ENCODE peak calls at places on chromosomes 16 and 17, in four cellular contexts. G, F, S and U are unnamed samples.

GRCh38 chr17:4533522-4534502 is 21.4 kb downstream of the MYBBP1A start:
- DNase-seq in G (no peak), F (no peak), S (no peak), U (no peak)

GRCh38 chr16:85553436-85554113 is 59.5 kb upstream of the GSE1 start:
- DNase-seq in G (peak), F (peak), S (peak), U (peak)

GRCh38 chr16:80174416-80174815 is 366.4 kb upstream of the DYNLRB2 start:
- DNase-seq in G (peak), F (no peak), S (no peak), U (no peak)

GRCh38 chr16:57273359-57273758 is 11.1 kb downstream of the PLLP start:
- DNase-seq in G (no peak), F (no peak), S (no peak), U (no peak)

GRCh38 chr17:74042744-74043486 is 160.6 kb upstream of the RPL38 start:
- DNase-seq in G (peak), F (no peak), S (no peak), U (no peak)

GRCh38 chr16:85225291-85225690 is 113.0 kb upstream of the CIBAR2 start:
- DNase-seq in G (no peak), F (no peak), S (no peak), U (no peak)

GRCh38 chr16:68514511-68514910 is 24.6 kb upstream of the ZFP90 start:
- DNase-seq in G (no peak), F (no peak), S (no peak), U (no peak)

GRCh38 chr17:61817452-61817851 is 45.9 kb downstream of the BRIP1 start:
- DNase-seq in G (no peak), F (no peak), S (no peak), U (no peak)

GRCh38 chr16:53768167-53768566 is 64.2 kb downstream of the FTO start:
- DNase-seq in G (peak), F (no peak), S (no peak), U (no peak)

GRCh38 chr17:68057531-68057952 is 22.0 kb downstream of the KPNA2 start:
- DNase-seq in G (peak), F (peak), S (no peak), U (no peak)

GRCh38 chr17:78998311-78999055 is 11.1 kb downstream of the CANT1 start:
- DNase-seq in G (peak), F (no peak), S (peak), U (no peak)

GRCh38 chr17:69450857-69451410 is 36.4 kb downstream of the MAP2K6 start:
- DNase-seq in G (no peak), F (no peak), S (no peak), U (no peak)

GRCh38 chr17:68344701-68345136 is 53.4 kb downstream of the ARSG start:
- DNase-seq in G (no peak), F (no peak), S (no peak), U (no peak)

GRCh38 chr17:60087882-60088669 is 9.4 kb upstream of the HEATR6 start:
- DNase-seq in G (peak), F (peak), S (no peak), U (peak)

GRCh38 chr16:3509470-3509928 is 8.7 kb downstream of the CLUAP1 start:
- DNase-seq in G (no peak), F (no peak), S (no peak), U (peak)

GRCh38 chr16:56547949-56548567 is 16.8 kb upstream of the MT4 start:
- DNase-seq in G (peak), F (no peak), S (no peak), U (no peak)

GRCh38 chr16:66849543-66849942 is 5.3 kb downstream of the CA7 start:
- DNase-seq in G (no peak), F (no peak), S (no peak), U (peak)

GRCh38 chr16:87647431-87648185 is 45.3 kb downstream of the JPH3 start:
- DNase-seq in G (no peak), F (no peak), S (no peak), U (no peak)

GRCh38 chr17:68054296-68054900 is 18.9 kb downstream of the KPNA2 start:
- DNase-seq in G (peak), F (no peak), S (no peak), U (no peak)

GRCh38 chr17:61619493-61619892 is 28.5 kb upstream of the NACA2 start:
- DNase-seq in G (no peak), F (no peak), S (no peak), U (no peak)

GRCh38 chr16:13959626-13960025 is 39.7 kb downstream of the ERCC4 start:
- DNase-seq in G (no peak), F (no peak), S (no peak), U (no peak)

GRCh38 chr17:42548070-42548837 is 4.5 kb upstream of the HSD17B1 start:
- DNase-seq in G (peak), F (peak), S (peak), U (peak)

GRCh38 chr16:87093804-87094203 is 223.4 kb downstream of the C16orf95 start:
- DNase-seq in G (no peak), F (no peak), S (no peak), U (no peak)

GRCh38 chr17:8960325-8961144 is 5.0 kb downstream of the PIK3R5 start:
- DNase-seq in G (no peak), F (no peak), S (no peak), U (peak)

GRCh38 chr17:41415833-41416335 is 8.5 kb downstream of the KRT37 start:
- DNase-seq in G (peak), F (peak), S (peak), U (no peak)

GRCh38 chr17:79188048-79188447 is 113.4 kb downstream of the ENGASE start:
- DNase-seq in G (no peak), F (peak), S (no peak), U (peak)

GRCh38 chr16:50498756-50499155 is 49.4 kb upstream of the NKD1 start:
- DNase-seq in G (peak), F (no peak), S (no peak), U (no peak)

GRCh38 chr16:31083081-31083480 is 5.7 kb downstream of the PRSS53 start:
- DNase-seq in G (no peak), F (no peak), S (no peak), U (peak)

GRCh38 chr16:78543066-78543465 is 443.6 kb downstream of the WWOX start:
- DNase-seq in G (no peak), F (no peak), S (no peak), U (no peak)

GRCh38 chr16:23354246-23354645 is 52.1 kb downstream of the SCNN1B start:
- DNase-seq in G (no peak), F (no peak), S (no peak), U (no peak)

GRCh38 chr16:30457256-30457655 is 11.6 kb upstream of the SEPHS2 start:
- DNase-seq in G (no peak), F (no peak), S (no peak), U (no peak)

GRCh38 chr16:35686595-35686994 is 2227.2 kb downstream of the TP53TG3F start:
- DNase-seq in G (no peak), F (no peak), S (no peak), U (no peak)

GRCh38 chr16:79419148-79419547 is 181.4 kb downstream of the MAF start:
- DNase-seq in G (no peak), F (no peak), S (no peak), U (no peak)

GRCh38 chr16:19377864-19378263 is 39.8 kb upstream of the TMC5 start:
- DNase-seq in G (no peak), F (no peak), S (no peak), U (no peak)

GRCh38 chr16:56609463-56609921 is 1.1 kb downstream of the MT2A start:
- DNase-seq in G (peak), F (peak), S (peak), U (no peak)

GRCh38 chr16:85987750-85988078 is 88.8 kb downstream of the IRF8 start:
- DNase-seq in G (peak), F (no peak), S (no peak), U (no peak)

GRCh38 chr17:41974031-41974430 is 7.4 kb downstream of the CNP start:
- DNase-seq in G (no peak), F (no peak), S (no peak), U (no peak)

DNA sequence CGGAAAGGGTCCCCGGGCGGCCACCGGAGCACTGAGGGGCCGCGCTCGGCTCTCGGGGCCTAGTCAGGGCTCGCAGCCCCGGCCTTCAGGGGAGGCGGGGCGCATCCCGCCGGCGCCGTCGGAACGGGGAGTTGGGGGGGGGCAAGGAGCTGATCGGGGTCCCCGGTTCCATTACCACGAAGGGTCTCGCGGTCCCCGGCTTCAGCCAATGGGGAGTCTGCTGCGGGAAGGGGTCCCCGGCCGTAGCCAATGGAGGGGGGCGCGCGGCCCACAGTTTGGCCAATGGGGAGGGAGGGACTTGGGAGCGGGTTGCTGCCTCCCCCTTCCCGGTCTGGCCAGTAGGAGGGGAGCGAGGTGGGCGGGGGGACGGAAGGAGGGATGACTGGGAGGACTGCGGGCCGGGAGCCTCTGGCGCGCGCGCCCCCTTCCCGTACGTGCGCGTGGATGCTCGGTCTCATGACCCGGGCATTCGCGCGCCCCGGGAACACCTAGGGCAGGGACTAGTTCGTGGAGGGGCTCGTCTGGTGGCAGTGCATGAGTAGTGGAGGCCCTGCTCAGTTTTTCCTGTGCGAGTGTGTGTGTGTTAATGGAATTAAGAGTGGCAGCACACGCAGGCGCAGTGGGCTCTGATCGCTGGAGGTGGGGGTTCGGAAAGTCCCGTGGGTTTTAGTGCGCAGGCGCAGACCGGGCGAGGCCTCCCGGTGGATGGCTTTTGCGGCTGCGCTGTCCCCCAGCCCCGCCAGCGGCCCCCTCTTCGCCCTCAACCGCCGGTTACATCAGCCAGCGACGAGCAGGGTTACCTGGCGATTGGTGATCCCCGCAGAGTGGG is 1.1 kb downstream of the ATXN2L start:
- DNase-seq in G (peak), F (peak), S (peak), U (peak)
- TF ChIP-seq CTCF in G (no peak), F (peak), S (no peak), U (no peak)

GRCh38 chr16:22063888-22064467 is 28.4 kb upstream of the VWA3A start:
- DNase-seq in G (no peak), F (no peak), S (no peak), U (no peak)

GRCh38 chr16:22070361-22071351 is 21.7 kb upstream of the VWA3A start:
- DNase-seq in G (peak), F (no peak), S (peak), U (no peak)

DNA sequence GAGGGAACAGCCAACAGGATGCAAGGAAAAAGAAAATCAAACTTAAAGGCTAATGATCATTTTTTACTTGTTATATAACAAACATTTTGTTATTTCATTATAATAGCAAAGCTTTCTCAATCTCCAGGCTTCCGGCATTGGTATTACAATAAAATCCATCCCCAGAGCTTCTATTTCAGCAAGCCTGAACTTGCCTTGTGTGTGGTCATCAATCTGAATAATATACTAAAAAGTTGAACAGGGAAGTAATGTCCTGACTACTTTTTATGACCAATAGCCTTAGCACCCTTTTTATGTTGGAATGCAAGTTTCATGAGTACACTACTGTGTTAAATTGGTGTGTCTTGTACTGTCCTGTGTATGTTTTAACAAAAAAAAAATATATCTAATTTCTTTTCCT is 27.1 kb upstream of the VWA3A start:
- DNase-seq in G (no peak), F (no peak), S (no peak), U (no peak)
- TF ChIP-seq CTCF in G (no peak), F (no peak), S (no peak), U (no peak)

DNA sequence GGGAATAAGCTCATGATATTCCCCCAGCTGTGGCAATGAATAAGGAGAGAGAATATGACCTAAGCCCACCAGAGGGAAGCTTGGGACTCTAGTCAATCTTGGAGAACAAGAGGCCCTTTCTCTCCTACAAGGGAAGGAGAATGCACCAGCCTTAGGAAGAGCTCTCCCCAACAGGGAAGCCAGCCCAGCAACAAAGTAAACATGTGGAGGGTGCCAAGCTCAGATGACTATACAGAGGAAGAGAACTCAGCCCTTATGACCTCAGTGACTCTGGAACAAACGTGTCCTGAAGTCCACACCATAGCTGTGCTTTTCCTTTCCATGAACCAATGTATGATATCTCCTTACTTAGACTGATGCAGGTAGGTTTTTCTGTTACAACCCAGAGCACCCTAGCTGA is 219.7 kb downstream of the GSG1L start:
- DNase-seq in G (no peak), F (no peak), S (no peak), U (peak)
- TF ChIP-seq CTCF in G (no peak), F (no peak), S (no peak), U (no peak)

GRCh38 chr16:90081606-90081970 is 4.5 kb upstream of the PRDM7 start:
- DNase-seq in G (no peak), F (no peak), S (no peak), U (peak)

GRCh38 chr16:90083139-90083538 is 6.0 kb upstream of the PRDM7 start:
- DNase-seq in G (no peak), F (no peak), S (no peak), U (no peak)

GRCh38 chr16:90077240-90077756 is at the start of gene PRDM7:
- DNase-seq in G (peak), F (peak), S (peak), U (peak)

GRCh38 chr16:90078594-90078895 is 1.4 kb upstream of the PRDM7 start:
- DNase-seq in G (no peak), F (no peak), S (no peak), U (no peak)

DNA sequence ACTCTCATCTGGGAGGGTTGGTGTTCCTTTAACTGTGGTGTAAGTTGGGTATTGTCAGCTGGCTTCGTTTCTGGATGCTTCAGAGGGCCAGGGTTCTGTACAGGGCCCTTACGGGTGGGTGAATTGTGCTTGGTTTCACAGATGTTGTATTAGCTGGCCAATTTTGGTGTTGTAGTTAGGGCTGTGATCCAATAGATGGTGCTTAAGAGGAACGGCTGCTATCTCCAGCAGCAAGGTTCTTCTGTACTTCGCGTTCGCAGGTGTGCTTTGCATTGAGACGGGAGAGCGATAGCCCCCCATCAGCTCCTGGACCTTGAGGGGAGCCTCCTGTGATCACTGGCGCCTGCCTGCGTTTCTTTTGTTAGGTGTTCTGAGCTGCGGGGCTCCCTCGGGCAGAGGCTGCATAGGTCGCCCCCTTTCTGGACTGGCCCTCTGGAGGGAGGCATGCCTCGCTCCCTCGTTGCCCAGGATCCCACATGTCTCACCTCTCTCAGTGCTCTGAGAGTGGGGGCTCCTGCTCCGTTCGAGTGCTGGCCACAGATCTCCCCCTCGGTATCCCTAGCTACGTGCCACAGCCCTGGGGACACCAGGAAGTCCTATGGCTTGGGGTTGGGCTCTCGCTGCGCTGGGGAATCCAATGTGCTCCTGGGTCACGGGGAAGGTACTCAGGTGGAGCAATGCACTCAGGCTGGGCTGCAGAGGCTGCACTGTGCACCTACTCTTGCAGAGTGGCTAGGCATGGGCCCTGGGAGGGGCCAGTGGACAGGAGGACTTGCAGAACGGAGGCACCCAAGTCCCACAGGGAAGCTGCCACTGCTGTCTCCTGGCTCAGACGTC is 844 bp upstream of the PRDM7 start:
- DNase-seq in G (peak), F (peak), S (no peak), U (peak)
- TF ChIP-seq CTCF in G (no peak), F (no peak), S (no peak), U (peak)

GRCh38 chr17:17140590-17140980 is 65.5 kb downstream of the PLD6 start:
- DNase-seq in G (peak), F (no peak), S (no peak), U (no peak)
- TF ChIP-seq CTCF in G (peak), F (no peak), S (no peak), U (no peak)